ENCODE peak calls at places on chromosome 17, in eight cellular contexts. L is HCT116, W is PC-3, C is neural progenitor cell, K is GM23248, E is hepatocyte, D is MM.1S, J is SK-N-SH. U is an unnamed sample.

GRCh38 chr17:43784628-43785101 is 4.4 kb downstream of the CFAP97D1 start:
- DNase-seq in K (peak; percentile 91), E (no peak), J (no peak), L (no peak), C (no peak), D (no peak), W (peak; percentile 46), U (no peak)

GRCh38 chr17:5815396-5815795 is 231.1 kb upstream of the NLRP1 start:
- DNase-seq in W (no peak), C (no peak), D (no peak), L (no peak), J (no peak), K (no peak), E (no peak), U (no peak)

GRCh38 chr17:75036643-75037268 is 10.0 kb downstream of the ATP5PD start:
- DNase-seq in K (peak; percentile 97), L (peak; percentile 89), E (peak; percentile 38), J (no peak), D (no peak), W (peak; percentile 99), C (no peak), U (peak; percentile 72)

GRCh38 chr17:79049821-79050220 is 24.8 kb upstream of the ENGASE start:
- DNase-seq in L (no peak), E (no peak), C (no peak), K (no peak), J (no peak), D (no peak), W (no peak), U (no peak)

GRCh38 chr17:82937411-82938371 is 97.9 kb upstream of the ZNF750 start:
- DNase-seq in D (no peak), E (no peak), J (no peak), C (no peak), W (no peak), K (no peak), L (no peak), U (peak; percentile 41)

GRCh38 chr17:79212150-79213087 is 137.8 kb downstream of the ENGASE start:
- DNase-seq in E (no peak), W (no peak), L (no peak), J (peak; percentile 73), K (no peak), C (peak; percentile 63), D (no peak), U (peak; percentile 72)

GRCh38 chr17:6420173-6420641 is 14.7 kb downstream of the AIPL1 start:
- DNase-seq in J (no peak), C (peak; percentile 63), E (peak; percentile 46), L (no peak), K (peak; percentile 46), D (peak; percentile 31), W (peak; percentile 43), U (peak; percentile 75)

GRCh38 chr17:54373970-54374369 is 526.7 kb upstream of the TOM1L1 start:
- DNase-seq in K (no peak), E (no peak), D (no peak), C (no peak), W (no peak), J (no peak), L (no peak), U (no peak)

GRCh38 chr17:28404812-28405570 is 1.0 kb downstream of the SLC46A1 start:
- DNase-seq in L (no peak), E (no peak), D (no peak), J (peak; percentile 73), C (no peak), K (peak; percentile 68), W (no peak), U (peak; percentile 44)

GRCh38 chr17:29663155-29663554 is 40.4 kb upstream of the CORO6 start:
- DNase-seq in C (peak; percentile 10), K (peak; percentile 59), D (no peak), E (peak; percentile 33), J (no peak), L (no peak), W (no peak), U (peak; percentile 35)

GRCh38 chr17:77164483-77165030 is 23.8 kb downstream of the SEC14L1 start:
- DNase-seq in E (no peak), C (peak; percentile 65), J (peak; percentile 50), K (no peak), W (no peak), D (no peak), L (no peak), U (peak; percentile 34)

GRCh38 chr17:50613596-50613995 is 21.1 kb upstream of the ABCC3 start:
- DNase-seq in K (no peak), C (peak; percentile 37), L (no peak), J (peak; percentile 67), E (no peak), W (no peak), D (no peak), U (no peak)

DNA sequence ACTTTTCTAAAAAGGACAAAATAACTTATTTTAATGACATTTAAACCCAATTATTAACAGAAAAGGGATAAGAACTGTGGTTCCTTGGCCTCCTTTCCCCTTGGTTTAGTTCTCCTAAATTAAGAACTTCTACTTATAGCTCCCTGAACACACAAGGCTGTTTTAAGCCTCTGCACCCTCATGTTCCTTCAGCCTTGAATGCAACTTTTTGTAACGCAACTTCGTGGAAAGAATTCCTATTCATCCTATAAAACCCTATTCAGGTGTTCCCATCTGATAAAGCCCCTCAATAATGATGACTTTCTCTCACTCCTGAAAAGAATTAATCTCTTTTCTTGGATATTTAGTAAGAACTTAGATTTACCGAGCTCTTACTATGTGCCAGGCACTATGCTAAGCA is 6.3 kb downstream of the STAT3 start:
- DNase-seq in C (no peak), W (no peak), L (no peak), K (no peak), E (no peak), D (no peak), J (no peak), U (no peak)
- H3K27me3 ChIP-seq in C (no peaks in the 10 kb centered on the region), W (no peaks in the 10 kb centered on the region), L (no peaks in the 10 kb centered on the region), K (no peaks in the 10 kb centered on the region), E (no peaks in the 10 kb centered on the region), D (no peaks in the 10 kb centered on the region), J (no peaks in the 10 kb centered on the region), U (no peaks in the 10 kb centered on the region)

GRCh38 chr17:7854078-7854777 is 638 bp upstream of the TMEM88 start:
- DNase-seq in C (peak; percentile 59), D (no peak), K (no peak), W (no peak), L (no peak), J (no peak), E (peak; percentile 10), U (no peak)
- TF ChIP-seq EZH2phosphoT487 in C (no peak), D (no peak), K (no peak), W (no peak), L (no peak), J (no peak), E (no peak), U (no peak)

GRCh38 chr17:65371702-65372101 is 189.7 kb downstream of the AXIN2 start:
- DNase-seq in L (no peak), K (no peak), W (no peak), D (no peak), E (no peak), J (no peak), C (no peak), U (no peak)
- H3K27ac ChIP-seq in L (no peak overlapping the region), K (no peak overlapping the region), W (peak overlapping the region; percentile 68), D (no peak overlapping the region), E (no peak overlapping the region), J (no peak overlapping the region), C (no peak overlapping the region), U (no peak overlapping the region)

GRCh38 chr17:9024497-9024896 is 3.2 kb downstream of the NTN1 start:
- DNase-seq in D (no peak), L (no peak), K (no peak), J (no peak), E (no peak), C (peak; percentile 71), W (no peak), U (peak; percentile 76)

GRCh38 chr17:9023389-9024210 is 2.3 kb downstream of the NTN1 start:
- DNase-seq in C (peak; percentile 31), W (no peak), E (no peak), J (no peak), K (peak; percentile 13), D (no peak), L (no peak), U (peak; percentile 51)

GRCh38 chr17:9021985-9022552 is 759 bp downstream of the NTN1 start:
- DNase-seq in K (peak; percentile 62), W (no peak), D (no peak), L (no peak), C (peak; percentile 76), E (peak; percentile 63), J (peak; percentile 41), U (peak; percentile 55)

GRCh38 chr17:9021158-9021984 is at the start of gene NTN1:
- DNase-seq in L (no peak), C (peak; percentile 83), K (peak; percentile 62), D (peak; percentile 35), E (peak; percentile 77), W (peak; percentile 17), J (peak; percentile 65), U (peak; percentile 62)

GRCh38 chr17:9022553-9023388 is 1.5 kb downstream of the NTN1 start:
- DNase-seq in W (no peak), K (peak; percentile 55), C (peak; percentile 68), D (no peak), E (peak; percentile 48), J (peak; percentile 27), L (no peak), U (peak; percentile 63)
- H3K27me3 ChIP-seq in W (peaks cover 21% of the 10 kb centered on the region), K (peaks cover 65% of the 10 kb centered on the region), C (peaks cover 100% of the 10 kb centered on the region), D (peaks cover 58% of the 10 kb centered on the region), E (peaks cover 77% of the 10 kb centered on the region), J (peaks cover 73% of the 10 kb centered on the region), L (peaks cover 3% of the 10 kb centered on the region), U (peaks cover 98% of the 10 kb centered on the region)

DNA sequence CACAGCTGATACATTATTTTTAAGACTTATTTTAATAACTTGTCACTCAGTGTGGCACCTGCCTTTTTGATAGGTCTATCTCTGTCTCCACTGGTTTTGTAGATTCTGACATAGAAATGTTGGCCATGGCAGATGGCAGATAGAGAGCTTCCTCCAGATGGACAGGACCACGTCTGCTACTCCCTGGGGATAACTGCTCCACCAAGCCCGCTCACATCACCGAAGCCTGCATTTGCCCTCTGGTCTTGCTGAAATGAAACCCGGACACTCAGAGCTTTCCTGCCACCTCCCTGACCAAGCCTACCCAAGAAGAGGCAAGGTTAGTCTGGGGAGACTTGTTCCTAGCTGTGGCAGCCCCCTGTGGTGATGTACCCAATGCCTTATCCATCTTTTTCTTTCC is 16.4 kb upstream of the HAP1 start:
- DNase-seq in L (no peak), J (no peak), D (no peak), K (no peak), E (no peak), C (no peak), W (no peak), U (no peak)
- TF ChIP-seq EZH2phosphoT487 in L (no peak), J (no peak), D (no peak), K (no peak), E (no peak), C (no peak), W (no peak), U (no peak)

U was measured in GM23338.